ENCODE peak calls at places on chromosomes 7 and 10, in eight cellular contexts. M is NB4; P is stimulated activated CD4-positive, alpha-beta T cell treated with anti-CD3 and anti-CD28 coated beads, Interleukin-12 subunit alpha, Interleukin-12 subunit beta, amount 100 ng/mL, for 48 hours; L is CD4-positive, alpha-beta memory T cell; E is lung; I is naive thymus-derived CD4-positive, alpha-beta T cell; S is thyroid gland; G is GM10248. O is an unnamed sample.

GRCh38 chr7:19617921-19618320 is 90.9 kb downstream of the POLR1F start:
- DNase-seq in P (no peak), G (no peak), M (no peak), I (no peak), E (no peak), S (no peak), L (no peak), O (no peak)

GRCh38 chr7:134016223-134016941 is 110.8 kb upstream of the LRGUK start:
- DNase-seq in P (no peak), E (no peak), G (peak), I (no peak), M (peak), L (no peak), S (peak), O (no peak)

GRCh38 chr7:50591480-50592438 is 26.6 kb upstream of the DDC start:
- DNase-seq in S (no peak), E (no peak), M (no peak), L (no peak), P (no peak), I (no peak), G (no peak), O (no peak)

GRCh38 chr7:154929006-154929726 is 73.8 kb downstream of the PAXIP1 start:
- DNase-seq in I (no peak), E (no peak), G (no peak), M (no peak), L (no peak), S (peak), P (no peak), O (no peak)

GRCh38 chr10:121983828-121984227 is 5.1 kb upstream of the TACC2 start:
- DNase-seq in G (no peak), E (no peak), P (no peak), I (no peak), L (no peak), M (no peak), S (no peak), O (no peak)

GRCh38 chr10:44731271-44731670 is 179.9 kb upstream of the TMEM72 start:
- DNase-seq in P (no peak), E (no peak), M (no peak), L (no peak), S (no peak), I (no peak), G (no peak), O (no peak)

GRCh38 chr7:20954711-20955641 is 168.3 kb upstream of the SP8 start:
- DNase-seq in L (no peak), P (no peak), I (no peak), S (no peak), G (no peak), E (no peak), M (no peak), O (no peak)

GRCh38 chr10:2460846-2461245 is 606.5 kb upstream of the PFKP start:
- DNase-seq in P (no peak), G (no peak), L (no peak), M (no peak), S (no peak), E (no peak), I (no peak), O (no peak)

GRCh38 chr10:79303631-79304478 is 43.4 kb upstream of the PPIF start:
- DNase-seq in I (no peak), P (no peak), G (no peak), L (no peak), S (no peak), M (no peak), E (no peak), O (no peak)

GRCh38 chr7:36651404-36651803 is 72.9 kb downstream of the AOAH start:
- DNase-seq in G (no peak), L (no peak), I (no peak), M (no peak), P (no peak), E (no peak), S (no peak), O (no peak)

GRCh38 chr7:1972734-1973133 is 260.0 kb downstream of the MAD1L1 start:
- DNase-seq in M (no peak), E (no peak), G (no peak), I (no peak), L (no peak), P (no peak), S (no peak), O (no peak)

GRCh38 chr7:55288070-55288824 is 76.9 kb upstream of the LANCL2 start:
- DNase-seq in I (no peak), G (no peak), P (no peak), M (no peak), S (no peak), E (no peak), L (no peak), O (no peak)

GRCh38 chr10:5531558-5532230 is 6.9 kb downstream of the CALML3 start:
- DNase-seq in P (no peak), M (no peak), I (no peak), L (no peak), G (no peak), E (no peak), S (no peak), O (no peak)

GRCh38 chr10:97355571-97355975 is 21.0 kb upstream of the FRAT2 start:
- DNase-seq in S (peak), L (peak), I (no peak), G (no peak), M (peak), E (no peak), P (no peak), O (no peak)

GRCh38 chr10:78465456-78465855 is 431.8 kb downstream of the RPS24 start:
- DNase-seq in E (no peak), P (no peak), I (no peak), G (no peak), S (no peak), M (no peak), L (no peak), O (no peak)

GRCh38 chr10:125005312-125006187 is 63.6 kb downstream of the ZRANB1 start:
- DNase-seq in E (no peak), S (no peak), G (no peak), P (no peak), L (no peak), I (no peak), M (no peak), O (no peak)

GRCh38 chr7:83921798-83922607 is 272.6 kb downstream of the SEMA3A start:
- DNase-seq in G (no peak), S (no peak), P (no peak), E (no peak), L (no peak), M (no peak), I (no peak), O (no peak)

GRCh38 chr7:134795231-134795630 is 15.8 kb downstream of the CALD1 start:
- DNase-seq in I (no peak), S (no peak), E (no peak), M (no peak), G (no peak), L (no peak), P (no peak), O (no peak)